ENCODE peak calls at places on chromosomes 3 and 15, in six cellular contexts. G, V, Q, F, P and H are unnamed samples.

GRCh38 chr3:147431746-147432145 is 22.6 kb downstream of the ZIC1 start:
- DNase-seq in V (peak; percentile 77), F (no peak), Q (no peak), P (no peak), G (no peak), H (no peak)

GRCh38 chr15:48868549-48868948 is 9.4 kb upstream of the EID1 start:
- DNase-seq in G (peak; percentile 6), Q (no peak), F (no peak), V (peak; percentile 89), P (peak; percentile 88), H (no peak)

GRCh38 chr3:174547801-174548200 is 311.3 kb upstream of the NAALADL2 start:
- DNase-seq in V (peak; percentile 7), P (no peak), Q (no peak), G (no peak), F (no peak), H (no peak)

GRCh38 chr15:39127925-39128617 is 452.8 kb upstream of the THBS1 start:
- DNase-seq in P (peak; percentile 98), V (peak; percentile 94), Q (no peak), G (peak; percentile 96), F (no peak), H (no peak)

GRCh38 chr3:47974974-47975470 is 41.2 kb downstream of the MAP4 start:
- DNase-seq in F (no peak), P (no peak), G (no peak), V (peak; percentile 16), Q (no peak), H (no peak)

GRCh38 chr3:50652709-50653108 is 22.0 kb upstream of the DOCK3 start:
- DNase-seq in G (peak; percentile 18), P (peak; percentile 27), V (no peak), F (peak; percentile 56), Q (no peak), H (no peak)

GRCh38 chr3:186821429-186822367 is 15.4 kb upstream of the RFC4 start:
- DNase-seq in Q (no peak), P (peak; percentile 88), F (peak; percentile 59), V (peak; percentile 77), G (peak; percentile 56), H (no peak)

GRCh38 chr3:28286595-28286994 is 45.2 kb downstream of the CMC1 start:
- DNase-seq in P (peak; percentile 69), G (peak; percentile 51), F (peak; percentile 17), Q (no peak), V (peak; percentile 71), H (no peak)

GRCh38 chr3:110814170-110815007 is 257.2 kb upstream of the NECTIN3 start:
- DNase-seq in F (no peak), P (peak; percentile 93), V (peak; percentile 93), G (peak; percentile 17), Q (no peak), H (peak; percentile 2)

GRCh38 chr3:193829781-193830180 is 236.8 kb downstream of the OPA1 start:
- DNase-seq in V (peak; percentile 23), F (no peak), Q (no peak), G (no peak), P (peak; percentile 38), H (no peak)

GRCh38 chr3:50445919-50446318 is 57.5 kb downstream of the CACNA2D2 start:
- DNase-seq in Q (no peak), P (no peak), G (peak; percentile 9), V (no peak), F (no peak), H (no peak)

GRCh38 chr3:156760333-156760732 is 65.8 kb upstream of the LEKR1 start:
- DNase-seq in V (no peak), F (peak; percentile 41), G (no peak), Q (no peak), P (no peak), H (no peak)

GRCh38 chr15:71517751-71518150 is 292.6 kb upstream of the NR2E3 start:
- DNase-seq in V (no peak), P (no peak), G (no peak), Q (no peak), F (no peak), H (no peak)

GRCh38 chr15:69424748-69425413 is 10.7 kb downstream of the KIF23 start:
- DNase-seq in Q (no peak), V (no peak), G (no peak), P (peak; percentile 31), F (no peak), H (no peak)

GRCh38 chr3:3778641-3779270 is 20.5 kb upstream of the LRRN1 start:
- DNase-seq in P (no peak), Q (no peak), V (no peak), F (no peak), G (no peak), H (no peak)

GRCh38 chr3:51946796-51947195 is 4.6 kb downstream of the PARP3 start:
- DNase-seq in Q (peak; percentile 11), P (no peak), G (no peak), F (no peak), V (no peak), H (no peak)

GRCh38 chr3:127212711-127213110 is 19.8 kb downstream of the PRR23E start:
- DNase-seq in F (no peak), Q (no peak), G (no peak), P (no peak), V (no peak), H (no peak)

GRCh38 chr3:13266651-13267347 is 153.3 kb downstream of the NUP210 start:
- DNase-seq in V (no peak), G (no peak), F (no peak), Q (peak; percentile 10), P (no peak), H (no peak)

GRCh38 chr3:21752749-21753347 is 1.8 kb upstream of the ZNF385D start:
- DNase-seq in V (peak; percentile 86), F (no peak), G (peak; percentile 30), P (peak; percentile 83), Q (no peak), H (no peak)

GRCh38 chr3:77672016-77672415 is 632.1 kb downstream of the ROBO2 start:
- DNase-seq in Q (no peak), G (no peak), P (no peak), F (no peak), V (no peak), H (no peak)

GRCh38 chr3:197590313-197590962 is 34.7 kb upstream of the BDH1 start:
- DNase-seq in G (peak; percentile 35), F (no peak), P (no peak), V (no peak), Q (no peak), H (no peak)

GRCh38 chr3:57675530-57675929 is 17.3 kb downstream of the DENND6A start:
- DNase-seq in F (no peak), G (no peak), V (no peak), P (no peak), Q (no peak), H (no peak)

GRCh38 chr15:62503451-62503850 is 338.4 kb upstream of the C2CD4B start:
- DNase-seq in G (peak; percentile 25), V (peak; percentile 67), P (peak; percentile 60), F (no peak), Q (no peak), H (no peak)

GRCh38 chr15:75733761-75734651 is 21.4 kb upstream of the CSPG4 start:
- DNase-seq in Q (no peak), V (no peak), P (no peak), G (no peak), F (no peak), H (no peak)

DNA sequence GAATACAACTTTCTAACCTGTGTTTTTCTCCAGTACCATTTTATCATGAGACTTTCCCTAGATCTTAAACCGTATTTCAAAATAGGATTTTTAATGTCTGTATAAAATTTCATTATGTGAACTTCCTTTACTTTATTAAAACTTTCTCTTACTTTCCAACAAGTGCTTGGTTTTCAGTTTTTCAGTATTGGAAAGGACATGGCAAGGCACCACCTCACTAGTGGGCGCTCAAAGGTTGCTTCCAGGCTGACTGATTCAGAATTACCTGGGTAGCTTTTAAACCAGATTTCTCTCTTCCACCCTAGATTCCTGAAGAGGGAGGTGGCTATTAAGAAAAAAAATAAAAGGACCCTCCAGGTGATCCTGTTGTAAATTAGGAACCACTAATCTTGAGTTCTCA is 236.6 kb downstream of the SOX2 start:
- DNase-seq in Q (no peak), P (no peak), G (peak; percentile 23), V (no peak), F (no peak), H (no peak)
- TF ChIP-seq CTCF in Q (no peak), P (no peak), G (peak; percentile 54), V (no peak), F (no peak), H (peak; percentile 47)

GRCh38 chr3:143433787-143434378 is 314.3 kb downstream of the CHST2 start:
- DNase-seq in F (peak; percentile 24), V (peak; percentile 20), P (peak; percentile 46), G (peak; percentile 10), Q (no peak), H (no peak)
- TF ChIP-seq CTCF in F (peak; percentile 58), V (peak; percentile 56), P (peak; percentile 50), G (peak; percentile 26), Q (peak; percentile 45), H (peak; percentile 47)

GRCh38 chr3:126083913-126084514 is at the start of gene SLC41A3:
- DNase-seq in F (peak; percentile 98), V (peak; percentile 76), G (peak; percentile 81), Q (peak; percentile 87), P (peak; percentile 68), H (peak; percentile 73)
- TF ChIP-seq CTCF in F (peak; percentile 38), V (peak; percentile 48), G (peak; percentile 38), Q (no peak), P (peak; percentile 39), H (peak; percentile 58)

GRCh38 chr3:119433613-119434325 is 29.6 kb downstream of the TMEM39A start:
- DNase-seq in V (no peak), Q (no peak), F (no peak), P (no peak), G (no peak), H (no peak)

GRCh38 chr3:119427669-119428068 is 35.7 kb downstream of the TMEM39A start:
- DNase-seq in P (peak; percentile 14), G (peak; percentile 36), Q (no peak), V (no peak), F (no peak), H (no peak)

DNA sequence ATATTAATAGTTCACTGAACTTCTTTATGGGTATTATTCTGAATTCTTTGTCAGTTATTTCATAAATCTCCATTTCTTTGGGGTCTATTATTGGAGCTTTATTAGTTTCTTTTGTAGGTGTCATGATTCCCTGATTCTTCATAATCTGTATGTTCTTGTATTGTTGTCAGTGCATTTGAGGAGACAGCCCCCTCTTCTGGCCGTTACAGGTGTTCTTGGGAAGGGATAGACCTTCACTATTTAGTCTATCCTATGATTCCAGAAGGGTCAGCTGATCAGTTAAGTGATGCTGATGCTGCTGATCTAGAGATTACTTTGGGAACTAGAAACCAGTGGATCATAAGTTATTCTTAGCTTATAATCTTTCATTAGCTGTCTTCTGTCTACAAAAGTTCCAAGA is 34.9 kb downstream of the TMEM39A start:
- DNase-seq in P (peak; percentile 10), Q (no peak), F (no peak), G (peak; percentile 36), V (peak; percentile 15), H (no peak)
- TF ChIP-seq CTCF in P (no peak), Q (no peak), F (no peak), G (no peak), V (peak; percentile 11), H (peak; percentile 35)